ENCODE peak calls at places on chromosomes 4 and X, in five cellular contexts. D is HepG2; A is HS-27A; W is activated naive CD4-positive, alpha-beta T cell treated with anti-CD3 and anti-CD28 coated beads, Interleukin-2, amount 10 ng/mL, durations not matched to agents 7 days and 5 days; L is A549. I is an unnamed sample.

GRCh38 chrX:136822337-136823095 is 41.8 kb upstream of the ARHGEF6 start:
- DNase-seq in D (no peak), A (no peak), W (no peak), L (no peak), I (no peak)

GRCh38 chrX:123807825-123808416 is 51.9 kb upstream of the XIAP start:
- DNase-seq in D (no peak), A (no peak), W (no peak), L (no peak), I (no peak)

GRCh38 chr4:162841769-162842168 is 324.9 kb downstream of the NAF1 start:
- DNase-seq in D (no peak), A (no peak), W (no peak), L (no peak), I (no peak)

GRCh38 chr4:126604273-126604867 is 1028.4 kb upstream of the INTU start:
- DNase-seq in D (peak), A (no peak), W (no peak), L (peak), I (peak)

GRCh38 chrX:44748014-44748413 is 95.8 kb upstream of the DUSP21 start:
- DNase-seq in D (no peak), A (no peak), W (no peak), L (peak), I (no peak)

GRCh38 chr4:78019494-78019893 is 37.6 kb upstream of the FRAS1 start:
- DNase-seq in D (no peak), A (no peak), W (no peak), L (no peak), I (peak)

GRCh38 chr4:183431614-183432013 is 12.8 kb upstream of the CDKN2AIP start:
- DNase-seq in D (no peak), A (no peak), W (no peak), L (no peak), I (no peak)

GRCh38 chr4:16224264-16224663 is 2.0 kb downstream of the TAPT1 start:
- DNase-seq in D (peak), A (no peak), W (no peak), L (no peak), I (no peak)

GRCh38 chr4:185950891-185951290 is 118.1 kb upstream of the TLR3 start:
- DNase-seq in D (no peak), A (no peak), W (no peak), L (no peak), I (no peak)

GRCh38 chrX:132442674-132443073 is 46.2 kb downstream of the MBNL3 start:
- DNase-seq in D (no peak), A (no peak), W (no peak), L (no peak), I (no peak)

GRCh38 chrX:115460565-115460888 is 100.4 kb upstream of the PLS3 start:
- DNase-seq in D (no peak), A (no peak), W (no peak), L (no peak), I (no peak)

GRCh38 chr4:8163026-8163425 is 4.4 kb upstream of the ABLIM2 start:
- DNase-seq in D (no peak), A (no peak), W (no peak), L (no peak), I (no peak)

I was measured in left kidney.